ENCODE peak calls at places on chromosome 1, in four cellular contexts. T is breast epithelium, S is IMR-90, A is GM12878. E is an unnamed sample.

GRCh38 chr1:30366914-30367313 is 356.5 kb downstream of the MATN1 start:
- DNase-seq in A (no peak), S (no peak), T (no peak), E (no peak)

GRCh38 chr1:239987103-239987745 is 104.5 kb upstream of the FMN2 start:
- DNase-seq in S (peak), T (no peak), A (no peak), E (no peak)

GRCh38 chr1:21302747-21303715 is 12.8 kb upstream of the ECE1 start:
- DNase-seq in S (peak), A (no peak), T (no peak), E (no peak)

GRCh38 chr1:117171900-117172501 is 38.7 kb downstream of the VTCN1 start:
- DNase-seq in T (peak), A (no peak), S (peak), E (no peak)

GRCh38 chr1:11072216-11072917 is 12.5 kb upstream of the SRM start:
- DNase-seq in T (no peak), S (no peak), A (no peak), E (no peak)

GRCh38 chr1:159442428-159442827 is 2.9 kb downstream of the OR10J1 start:
- DNase-seq in T (no peak), A (no peak), S (no peak), E (no peak)

GRCh38 chr1:6922096-6922931 is 137.1 kb downstream of the CAMTA1 start:
- DNase-seq in T (peak), S (peak), A (no peak), E (no peak)

GRCh38 chr1:163361123-163361934 is 39.6 kb downstream of the NUF2 start:
- DNase-seq in A (no peak), S (no peak), T (no peak), E (no peak)

GRCh38 chr1:245116131-245116530 is 38.7 kb upstream of the KIF26B start:
- DNase-seq in A (no peak), T (no peak), S (no peak), E (no peak)

GRCh38 chr1:185894806-185895205 is 160.6 kb downstream of the HMCN1 start:
- DNase-seq in A (no peak), T (no peak), S (peak), E (no peak)

GRCh38 chr1:17340358-17340757 is 31.6 kb upstream of the PADI6 start:
- DNase-seq in A (no peak), T (no peak), S (no peak), E (no peak)

GRCh38 chr1:193625255-193625654 is 438.8 kb upstream of the B3GALT2 start:
- DNase-seq in S (no peak), T (no peak), A (no peak), E (no peak)

GRCh38 chr1:29236993-29237905 is 927 bp downstream of the PTPRU start:
- DNase-seq in S (peak), T (peak), A (no peak), E (no peak)

GRCh38 chr1:214018605-214019268 is 31.0 kb downstream of the PROX1 start:
- DNase-seq in S (no peak), A (peak), T (no peak), E (peak)

GRCh38 chr1:32540589-32540988 is 1.4 kb downstream of the ZBTB8A start:
- DNase-seq in A (no peak), T (no peak), S (no peak), E (no peak)

GRCh38 chr1:26162220-26162703 is 3.4 kb downstream of the FAM110D start:
- DNase-seq in S (no peak), A (no peak), T (no peak), E (no peak)

GRCh38 chr1:167861664-167862381 is 52.1 kb downstream of the ADCY10 start:
- DNase-seq in A (no peak), T (no peak), S (no peak), E (no peak)

GRCh38 chr1:220046052-220046930 is at the start of gene EPRS1:
- DNase-seq in T (peak), A (peak), S (peak), E (peak)

GRCh38 chr1:207404849-207405525 is 49.1 kb upstream of the CR2 start:
- DNase-seq in A (no peak), S (peak), T (no peak), E (no peak)

GRCh38 chr1:69221492-69221990 is 346.2 kb upstream of the LRRC7 start:
- DNase-seq in S (no peak), T (no peak), A (no peak), E (no peak)

GRCh38 chr1:97094257-97094972 is 372.8 kb downstream of the PTBP2 start:
- DNase-seq in T (no peak), S (peak), A (no peak), E (no peak)

GRCh38 chr1:85934531-85934930 is 222.0 kb downstream of the COL24A1 start:
- DNase-seq in T (no peak), A (no peak), S (peak), E (no peak)

GRCh38 chr1:91877574-91878208 is 8.3 kb downstream of the TGFBR3 start:
- DNase-seq in A (no peak), S (peak), T (no peak), E (no peak)

GRCh38 chr1:145771056-145771455 is 51.8 kb downstream of the CD160 start:
- DNase-seq in T (no peak), A (no peak), S (no peak), E (no peak)

GRCh38 chr1:166111430-166111829 is 55.4 kb downstream of the FAM78B start:
- DNase-seq in T (no peak), A (no peak), S (no peak), E (no peak)

GRCh38 chr1:79151006-79151796 is 144.7 kb upstream of the ADGRL4 start:
- DNase-seq in A (no peak), S (peak), T (no peak), E (no peak)

GRCh38 chr1:232853994-232854532 is 48.8 kb downstream of the MAP10 start:
- DNase-seq in A (no peak), S (peak), T (no peak), E (no peak)

GRCh38 chr1:29830383-29830782 is 594.1 kb downstream of the PTPRU start:
- DNase-seq in S (no peak), T (no peak), A (no peak), E (no peak)

GRCh38 chr1:204723131-204723787 is 37.7 kb upstream of the LRRN2 start:
- DNase-seq in A (no peak), S (no peak), T (no peak), E (no peak)

GRCh38 chr1:228048120-228048519 is 34.4 kb upstream of the ARF1 start:
- DNase-seq in T (no peak), A (no peak), S (no peak), E (no peak)

GRCh38 chr1:223363057-223363855 is 720 bp downstream of the SUSD4 start:
- DNase-seq in A (no peak), T (no peak), S (peak), E (no peak)

GRCh38 chr1:19096036-19096833 is 113.8 kb downstream of the UBR4 start:
- DNase-seq in A (no peak), S (peak), T (peak), E (no peak)

GRCh38 chr1:209815495-209815894 is 9.6 kb upstream of the IRF6 start:
- DNase-seq in A (no peak), S (no peak), T (no peak), E (no peak)

GRCh38 chr1:12603224-12603623 is 14.8 kb downstream of the DHRS3 start:
- DNase-seq in S (no peak), T (no peak), A (no peak), E (no peak)

DNA sequence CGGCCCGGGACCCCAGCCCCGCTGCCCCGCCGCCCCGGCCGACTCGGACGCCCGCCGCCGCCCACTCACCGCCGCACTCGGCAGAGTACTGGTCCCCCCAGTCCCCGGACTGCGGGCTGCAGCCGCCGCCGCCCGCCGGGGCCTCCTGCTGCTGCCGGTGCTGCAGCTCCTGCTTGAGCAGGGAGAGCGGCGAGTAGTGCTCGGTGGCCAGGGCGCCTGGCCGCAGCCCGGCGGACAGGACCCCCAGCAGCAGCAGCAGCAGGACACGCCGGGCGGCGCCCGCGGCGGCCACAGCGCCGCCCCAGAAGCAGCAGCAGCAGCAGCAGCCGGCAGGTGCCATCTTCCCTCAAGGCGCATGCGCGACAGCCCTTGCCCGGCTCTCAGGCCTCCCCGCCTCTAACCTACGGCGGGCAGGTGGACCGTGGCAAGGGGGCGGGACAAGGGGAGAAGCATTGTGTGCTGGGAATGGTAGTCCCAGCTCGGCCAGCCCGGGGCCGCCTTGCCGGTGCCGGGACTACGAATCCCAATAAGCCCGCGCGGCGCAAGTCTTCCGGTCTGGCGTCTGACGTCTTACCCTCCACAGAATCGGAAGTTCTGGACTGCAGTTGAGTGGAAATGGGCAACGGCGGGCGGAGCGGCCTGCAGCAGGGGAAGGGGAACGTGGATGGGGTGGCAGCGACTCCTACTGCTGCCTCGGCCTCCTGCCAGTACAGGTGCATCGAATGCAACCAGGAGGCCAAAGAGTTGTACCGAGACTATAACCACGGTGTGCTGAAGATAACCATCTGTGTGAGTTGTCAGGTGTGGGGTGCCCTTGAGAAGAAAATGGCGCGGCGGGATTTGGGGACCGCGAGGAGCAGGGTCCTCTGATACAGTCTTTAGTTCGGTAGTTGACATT is at the start of the genes ARV1 and TTC13:
- DNase-seq in A (peak), T (peak), S (peak), E (peak)
- TF ChIP-seq POLR2A in A (peak), T (peak), S (peak), E (peak)

GRCh38 chr1:78003882-78004718 is 639 bp upstream of the DNAJB4 start:
- DNase-seq in T (peak), S (peak), A (peak), E (peak)
- TF ChIP-seq POLR2A in T (peak), S (peak), A (peak), E (peak)

GRCh38 chr1:246128494-246129069 is 378.5 kb downstream of the SMYD3 start:
- DNase-seq in A (no peak), T (no peak), S (no peak), E (no peak)
- TF ChIP-seq POLR2A in A (no peak), T (no peak), S (no peak), E (no peak)

GRCh38 chr1:200894712-200895447 is at the start of gene INAVA:
- DNase-seq in S (no peak), A (no peak), T (peak), E (no peak)
- TF ChIP-seq POLR2A in S (no peak), A (no peak), T (peak), E (no peak)

DNA sequence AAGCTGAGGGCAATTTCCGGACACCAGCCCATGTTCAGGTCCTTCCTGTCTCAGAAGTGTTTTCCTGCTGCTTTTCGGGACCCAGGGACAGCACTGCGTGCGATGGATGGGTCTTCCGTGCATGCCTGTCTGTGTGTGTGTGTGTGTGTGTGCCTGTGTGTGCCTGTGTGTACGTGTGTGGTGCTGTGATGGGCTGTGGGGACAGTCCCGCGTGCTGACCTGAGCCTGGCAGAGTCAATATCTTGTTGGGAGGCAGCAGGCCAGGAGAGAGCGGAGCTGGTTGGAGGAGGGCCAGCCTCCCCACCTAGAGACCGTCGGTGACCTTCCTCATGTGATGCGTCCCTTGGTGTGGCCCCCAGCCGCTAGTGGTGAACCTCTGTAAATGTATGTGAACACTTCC is 13.7 kb downstream of the SKI start:
- DNase-seq in S (no peak), T (no peak), A (no peak), E (no peak)
- TF ChIP-seq POLR2A in S (no peak), T (no peak), A (no peak), E (no peak)

GRCh38 chr1:156591432-156592157 is at the start of gene NAXE:
- DNase-seq in A (no peak), S (peak), T (peak), E (peak)
- TF ChIP-seq POLR2A in A (peak), S (peak), T (no peak), E (peak)

E was measured in GM12892.